ENCODE peak calls at places on chromosome 22, in five cellular contexts. F, I, M, C and S are unnamed samples.
A peak's percentile ranks its signal among the peaks of the same experiment; 100 is the strongest.

GRCh38 chr22:29914165-29914564 is 31.2 kb downstream of the MTMR3 start:
- DNase-seq in I (no peak), C (no peak), F (no peak), M (no peak), S (no peak)

GRCh38 chr22:30490399-30490798 is 15.1 kb downstream of the SEC14L4 start:
- DNase-seq in C (peak; percentile 16), F (no peak), M (no peak), I (no peak), S (no peak)

GRCh38 chr22:30640361-30640760 is 4.8 kb downstream of the SLC35E4 start:
- DNase-seq in I (no peak), M (no peak), C (no peak), F (no peak), S (no peak)

GRCh38 chr22:36579441-36579840 is 50.5 kb upstream of the EIF3D start:
- DNase-seq in C (no peak), F (no peak), I (no peak), M (no peak), S (no peak)

GRCh38 chr22:23216331-23217170 is 36.2 kb downstream of the BCR start:
- DNase-seq in I (no peak), M (peak; percentile 20), F (no peak), C (no peak), S (no peak)

GRCh38 chr22:30186535-30186934 is 60.0 kb downstream of the LIF start:
- DNase-seq in I (no peak), M (no peak), F (no peak), C (no peak), S (no peak)

GRCh38 chr22:38788846-38789245 is 5.1 kb downstream of the DNAL4 start:
- DNase-seq in F (no peak), I (no peak), M (no peak), C (no peak), S (no peak)

GRCh38 chr22:42184852-42185251 is 54.2 kb upstream of the CYP2D6 start:
- DNase-seq in C (no peak), F (no peak), M (no peak), I (no peak), S (no peak)

GRCh38 chr22:42905702-42906183 is 48.7 kb upstream of the ARFGAP3 start:
- DNase-seq in I (no peak), C (peak; percentile 100), M (no peak), F (no peak), S (no peak)

GRCh38 chr22:37546436-37547248 is 13.6 kb upstream of the CDC42EP1 start:
- DNase-seq in F (no peak), M (peak; percentile 53), C (peak; percentile 90), I (no peak), S (peak; percentile 23)

GRCh38 chr22:44786610-44787009 is 34.2 kb downstream of the ARHGAP8 start:
- DNase-seq in M (no peak), I (no peak), F (no peak), C (no peak), S (no peak)

GRCh38 chr22:20432244-20432686 is 5.4 kb downstream of the SCARF2 start:
- DNase-seq in C (no peak), M (peak; percentile 43), F (no peak), I (no peak), S (no peak)

GRCh38 chr22:31139866-31140716 is at the start of gene PLA2G3:
- DNase-seq in M (peak; percentile 54), C (no peak), I (peak; percentile 97), F (no peak), S (no peak)

GRCh38 chr22:42673898-42674390 is 24.8 kb upstream of the CYB5R3 start:
- DNase-seq in C (no peak), F (no peak), I (no peak), M (no peak), S (no peak)

GRCh38 chr22:19879248-19879575 is 24.5 kb upstream of the GNB1L start:
- DNase-seq in C (peak; percentile 1), M (no peak), F (no peak), I (no peak), S (peak; percentile 60)

GRCh38 chr22:31790240-31790639 is 36.4 kb downstream of the DEPDC5 start:
- DNase-seq in M (no peak), F (no peak), I (no peak), C (no peak), S (no peak)

GRCh38 chr22:29394931-29395581 is 6.7 kb upstream of the AP1B1 start:
- DNase-seq in M (peak; percentile 75), F (no peak), C (peak; percentile 83), I (peak; percentile 77), S (no peak)

GRCh38 chr22:22811016-22812009 is 76.3 kb upstream of the IGLL5 start:
- DNase-seq in C (no peak), M (no peak), I (no peak), F (no peak), S (no peak)

GRCh38 chr22:47775191-47775590 is 1012.7 kb downstream of the TBC1D22A start:
- DNase-seq in I (no peak), F (no peak), C (no peak), M (no peak), S (no peak)

GRCh38 chr22:43753718-43754117 is 58.4 kb downstream of the EFCAB6 start:
- DNase-seq in M (no peak), C (no peak), F (no peak), I (no peak), S (no peak)

GRCh38 chr22:31937328-31937727 is 7.0 kb upstream of the YWHAH start:
- DNase-seq in C (no peak), M (peak; percentile 3), I (no peak), F (no peak), S (no peak)

GRCh38 chr22:44523981-44524759 is 26.1 kb upstream of the RTL6 start:
- DNase-seq in M (no peak), I (no peak), F (no peak), C (no peak), S (no peak)

GRCh38 chr22:20424937-20425587 is 12.6 kb downstream of the SCARF2 start:
- DNase-seq in M (peak; percentile 49), I (no peak), F (no peak), C (no peak), S (peak; percentile 60)

GRCh38 chr22:17777005-17777716 is 2.9 kb upstream of the BID start:
- DNase-seq in I (no peak), F (no peak), C (no peak), M (no peak), S (no peak)

DNA sequence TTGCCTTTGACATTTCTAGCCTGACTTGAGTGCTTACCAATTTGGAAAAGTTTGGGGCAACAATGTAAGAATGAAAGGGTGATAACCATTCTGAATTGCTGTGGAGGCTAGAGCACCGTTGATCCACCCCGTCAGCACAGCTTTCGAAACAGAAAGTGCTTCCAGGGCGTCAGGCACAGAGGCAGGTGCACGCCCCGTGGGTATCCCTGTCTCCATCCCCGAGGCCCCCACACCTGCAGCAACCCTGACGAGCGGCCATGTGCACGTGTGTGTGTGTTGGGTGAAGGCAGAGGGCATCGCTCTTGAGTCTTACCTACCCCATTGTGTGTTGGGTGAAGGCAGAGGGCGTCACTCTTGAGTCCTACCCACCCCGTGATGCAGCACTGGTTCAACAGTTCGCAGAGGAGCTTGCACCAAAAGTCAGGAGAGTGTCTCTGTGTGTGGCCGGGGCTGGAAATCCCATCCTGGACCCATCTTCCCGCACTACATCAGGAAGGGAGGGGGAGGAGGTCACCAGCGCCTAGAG is 404.5 kb downstream of the BRD1 start:
- DNase-seq in M (no peak), F (no peak), I (no peak), C (no peak), S (no peak)
- H3K4me3 ChIP-seq in M (no peak overlapping the region), F (no peak overlapping the region), I (no peak overlapping the region), C (no peak overlapping the region), S (no peak overlapping the region)

GRCh38 chr22:46764779-46765485 is 2.5 kb downstream of the TBC1D22A start:
- DNase-seq in F (no peak), I (no peak), C (peak; percentile 73), M (no peak), S (no peak)

GRCh38 chr22:46769191-46769675 is 6.8 kb downstream of the TBC1D22A start:
- DNase-seq in F (no peak), I (no peak), M (no peak), C (peak; percentile 62), S (no peak)

GRCh38 chr22:46769706-46770105 is 7.3 kb downstream of the TBC1D22A start:
- DNase-seq in F (no peak), M (no peak), C (no peak), I (no peak), S (no peak)

GRCh38 chr22:46766611-46767010 is 4.2 kb downstream of the TBC1D22A start:
- DNase-seq in M (no peak), F (no peak), C (peak; percentile 1), I (no peak), S (no peak)

GRCh38 chr22:46767249-46767985 is 5.0 kb downstream of the TBC1D22A start:
- DNase-seq in M (no peak), I (no peak), F (no peak), C (no peak), S (no peak)
- H3K27ac ChIP-seq in M (peak overlapping the region; percentile 59), I (no peak overlapping the region), F (no peak overlapping the region), C (no peak overlapping the region), S (peak overlapping the region; percentile 69)

GRCh38 chr22:27317156-27317555 is 484.4 kb downstream of the MN1 start:
- DNase-seq in I (no peak), F (no peak), C (no peak), M (no peak), S (no peak)

GRCh38 chr22:27317961-27318360 is 483.6 kb downstream of the MN1 start:
- DNase-seq in M (peak; percentile 58), C (no peak), F (no peak), I (no peak), S (no peak)

GRCh38 chr22:27314276-27314807 is 487.2 kb downstream of the MN1 start:
- DNase-seq in C (peak; percentile 52), M (no peak), F (no peak), I (no peak), S (no peak)

GRCh38 chr22:27318516-27318915 is 483.0 kb downstream of the MN1 start:
- DNase-seq in C (no peak), I (no peak), M (no peak), F (no peak), S (no peak)

DNA sequence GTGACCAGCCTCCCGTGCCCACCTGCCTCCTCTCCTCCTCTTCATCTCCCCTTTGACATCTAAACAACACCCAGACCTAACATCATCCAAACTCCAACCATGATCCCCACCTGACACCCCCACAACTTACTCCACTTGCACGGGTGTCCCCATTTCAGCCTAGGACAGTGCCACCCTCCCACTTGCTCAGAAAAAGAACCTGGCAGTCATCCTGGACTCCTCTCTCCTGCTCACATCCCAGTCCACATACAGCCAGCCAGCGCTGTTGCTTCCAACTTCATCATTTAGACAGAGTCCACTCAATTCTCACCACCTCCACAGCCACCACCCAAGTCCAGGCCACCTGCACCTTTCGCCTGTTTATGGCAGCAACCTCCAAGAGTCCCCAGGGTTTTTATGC is 485.7 kb downstream of the MN1 start:
- DNase-seq in F (no peak), C (no peak), M (no peak), I (no peak), S (no peak)
- H3K4me3 ChIP-seq in F (no peak overlapping the region), C (no peak overlapping the region), M (no peak overlapping the region), I (no peak overlapping the region), S (no peak overlapping the region)

GRCh38 chr22:24968066-24968561 is 15.6 kb downstream of the KIAA1671 start:
- DNase-seq in C (no peak), F (no peak), M (no peak), I (no peak), S (no peak)

GRCh38 chr22:24962835-24963234 is 10.3 kb downstream of the KIAA1671 start:
- DNase-seq in F (no peak), I (no peak), M (no peak), C (no peak), S (no peak)

GRCh38 chr22:24964441-24964840 is 11.9 kb downstream of the KIAA1671 start:
- DNase-seq in I (no peak), C (no peak), M (no peak), F (no peak), S (no peak)

GRCh38 chr22:24969588-24970301 is 17.2 kb downstream of the KIAA1671 start:
- DNase-seq in M (no peak), F (no peak), C (no peak), I (no peak), S (peak; percentile 78)

GRCh38 chr22:24965822-24966626 is 13.5 kb downstream of the KIAA1671 start:
- DNase-seq in C (peak; percentile 93), I (no peak), F (no peak), M (peak; percentile 90), S (no peak)
- H3K27ac ChIP-seq in C (peak overlapping the region; percentile 58), I (no peak overlapping the region), F (peak overlapping the region; percentile 81), M (peak overlapping the region; percentile 76), S (no peak overlapping the region)